ENCODE peak calls at places on chromosome 15, in five cellular contexts. One of them, this sample, is unnamed.

GRCh38 chr15:48966595-48967301 is 3.0 kb upstream of the SHC4 start:
- DNase-seq in psoas muscle: no peak
- DNase-seq in mucosa of descending colon: no peak
- DNase-seq in mesenchymal stem cell: peak
- DNase-seq in kidney: no peak
- DNase-seq in this sample: no peak

GRCh38 chr15:43352693-43353382 is 18.0 kb downstream of the ZSCAN29 start:
- DNase-seq in psoas muscle: no peak
- DNase-seq in mucosa of descending colon: no peak
- DNase-seq in mesenchymal stem cell: no peak
- DNase-seq in kidney: no peak
- DNase-seq in this sample: no peak

GRCh38 chr15:52652286-52652685 is 26.9 kb downstream of the ATOSA start:
- DNase-seq in psoas muscle: no peak
- DNase-seq in mucosa of descending colon: no peak
- DNase-seq in mesenchymal stem cell: peak
- DNase-seq in kidney: no peak
- DNase-seq in this sample: no peak

GRCh38 chr15:39149636-39150035 is 431.2 kb upstream of the THBS1 start:
- DNase-seq in psoas muscle: no peak
- DNase-seq in mucosa of descending colon: no peak
- DNase-seq in mesenchymal stem cell: no peak
- DNase-seq in kidney: no peak
- DNase-seq in this sample: no peak

GRCh38 chr15:66896611-66897010 is 168.8 kb upstream of the SMAD3 start:
- DNase-seq in psoas muscle: no peak
- DNase-seq in mucosa of descending colon: no peak
- DNase-seq in mesenchymal stem cell: no peak
- DNase-seq in kidney: no peak
- DNase-seq in this sample: no peak

GRCh38 chr15:54707805-54708752 is 488.7 kb downstream of the RSL24D1 start:
- DNase-seq in psoas muscle: peak
- DNase-seq in mucosa of descending colon: no peak
- DNase-seq in mesenchymal stem cell: no peak
- DNase-seq in kidney: peak
- DNase-seq in this sample: no peak

GRCh38 chr15:83835384-83836010 is 181.6 kb downstream of the ADAMTSL3 start:
- DNase-seq in psoas muscle: no peak
- DNase-seq in mucosa of descending colon: no peak
- DNase-seq in mesenchymal stem cell: no peak
- DNase-seq in kidney: no peak
- DNase-seq in this sample: no peak

GRCh38 chr15:74024687-74025086 is 30.2 kb downstream of the PML start:
- DNase-seq in psoas muscle: no peak
- DNase-seq in mucosa of descending colon: no peak
- DNase-seq in mesenchymal stem cell: no peak
- DNase-seq in kidney: no peak
- DNase-seq in this sample: peak

GRCh38 chr15:40853241-40853890 is 9.5 kb downstream of the SPINT1 start:
- DNase-seq in psoas muscle: no peak
- DNase-seq in mucosa of descending colon: no peak
- DNase-seq in mesenchymal stem cell: no peak
- DNase-seq in kidney: peak
- DNase-seq in this sample: no peak

GRCh38 chr15:38705421-38706219 is 141.0 kb upstream of the RASGRP1 start:
- DNase-seq in psoas muscle: no peak
- DNase-seq in mucosa of descending colon: no peak
- DNase-seq in mesenchymal stem cell: no peak
- DNase-seq in kidney: no peak
- DNase-seq in this sample: no peak

GRCh38 chr15:99564221-99565030 is 1.4 kb upstream of the MEF2A start:
- DNase-seq in psoas muscle: peak
- DNase-seq in mucosa of descending colon: peak
- DNase-seq in mesenchymal stem cell: peak
- DNase-seq in kidney: no peak
- DNase-seq in this sample: peak

GRCh38 chr15:70976856-70977255 is 84.2 kb downstream of the LRRC49 start:
- DNase-seq in psoas muscle: no peak
- DNase-seq in mucosa of descending colon: no peak
- DNase-seq in mesenchymal stem cell: no peak
- DNase-seq in kidney: no peak
- DNase-seq in this sample: no peak

GRCh38 chr15:78092111-78093041 is at the start of gene SH2D7:
- DNase-seq in psoas muscle: no peak
- DNase-seq in mucosa of descending colon: no peak
- DNase-seq in mesenchymal stem cell: peak
- DNase-seq in kidney: no peak
- DNase-seq in this sample: peak

GRCh38 chr15:63512148-63512547 is 7.8 kb downstream of the USP3 start:
- DNase-seq in psoas muscle: no peak
- DNase-seq in mucosa of descending colon: no peak
- DNase-seq in mesenchymal stem cell: no peak
- DNase-seq in kidney: no peak
- DNase-seq in this sample: no peak

GRCh38 chr15:63509933-63510547 is 5.6 kb downstream of the USP3 start:
- DNase-seq in psoas muscle: no peak
- DNase-seq in mucosa of descending colon: no peak
- DNase-seq in mesenchymal stem cell: peak
- DNase-seq in kidney: no peak
- DNase-seq in this sample: no peak

GRCh38 chr15:63507878-63508818 is 3.8 kb downstream of the USP3 start:
- DNase-seq in psoas muscle: no peak
- DNase-seq in mucosa of descending colon: no peak
- DNase-seq in mesenchymal stem cell: no peak
- DNase-seq in kidney: no peak
- DNase-seq in this sample: no peak

GRCh38 chr15:63509056-63509696 is 4.8 kb downstream of the USP3 start:
- DNase-seq in psoas muscle: no peak
- DNase-seq in mucosa of descending colon: no peak
- DNase-seq in mesenchymal stem cell: no peak
- DNase-seq in kidney: no peak
- DNase-seq in this sample: no peak

DNA sequence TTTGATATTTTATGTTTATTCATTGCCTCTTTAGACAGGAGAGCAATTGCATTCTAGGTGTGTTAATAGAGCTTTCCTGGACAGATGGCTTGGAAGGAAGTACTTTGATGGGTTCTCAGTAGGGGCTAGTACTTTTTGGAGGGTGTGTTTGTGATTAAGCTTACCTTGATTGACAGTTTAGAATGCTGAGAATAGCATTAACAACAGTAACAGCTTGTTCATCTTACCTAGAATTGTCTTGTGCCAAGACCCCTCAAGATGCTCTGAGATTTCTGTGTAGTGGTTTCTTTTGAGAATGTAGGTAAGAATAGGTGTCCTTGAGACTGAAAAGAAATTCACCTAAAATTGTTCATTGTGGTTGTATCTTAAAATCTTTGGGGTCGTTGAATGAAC is 6.2 kb downstream of the USP3 start:
- DNase-seq in psoas muscle: no peak
- DNase-seq in mucosa of descending colon: no peak
- DNase-seq in mesenchymal stem cell: no peak
- DNase-seq in kidney: no peak
- DNase-seq in this sample: no peak
- H3K4me3 ChIP-seq in psoas muscle: no peak
- H3K4me3 ChIP-seq in mucosa of descending colon: no peak
- H3K4me3 ChIP-seq in mesenchymal stem cell: no peak
- H3K4me3 ChIP-seq in kidney: no peak
- H3K4me3 ChIP-seq in this sample: no peak

GRCh38 chr15:31365032-31365654 is 38.5 kb downstream of the KLF13 start:
- DNase-seq in psoas muscle: peak
- DNase-seq in mucosa of descending colon: no peak
- DNase-seq in mesenchymal stem cell: no peak
- DNase-seq in kidney: no peak
- DNase-seq in this sample: no peak
- H3K4me3 ChIP-seq in psoas muscle: peak
- H3K4me3 ChIP-seq in mucosa of descending colon: no peak
- H3K4me3 ChIP-seq in mesenchymal stem cell: no peak
- H3K4me3 ChIP-seq in kidney: no peak
- H3K4me3 ChIP-seq in this sample: no peak

GRCh38 chr15:26771168-26771916 is 1.5 kb downstream of the GABRB3 start:
- DNase-seq in psoas muscle: no peak
- DNase-seq in mucosa of descending colon: no peak
- DNase-seq in mesenchymal stem cell: no peak
- DNase-seq in kidney: no peak
- DNase-seq in this sample: peak
- H3K4me3 ChIP-seq in psoas muscle: peak
- H3K4me3 ChIP-seq in mucosa of descending colon: no peak
- H3K4me3 ChIP-seq in mesenchymal stem cell: no peak
- H3K4me3 ChIP-seq in kidney: peak
- H3K4me3 ChIP-seq in this sample: no peak

DNA sequence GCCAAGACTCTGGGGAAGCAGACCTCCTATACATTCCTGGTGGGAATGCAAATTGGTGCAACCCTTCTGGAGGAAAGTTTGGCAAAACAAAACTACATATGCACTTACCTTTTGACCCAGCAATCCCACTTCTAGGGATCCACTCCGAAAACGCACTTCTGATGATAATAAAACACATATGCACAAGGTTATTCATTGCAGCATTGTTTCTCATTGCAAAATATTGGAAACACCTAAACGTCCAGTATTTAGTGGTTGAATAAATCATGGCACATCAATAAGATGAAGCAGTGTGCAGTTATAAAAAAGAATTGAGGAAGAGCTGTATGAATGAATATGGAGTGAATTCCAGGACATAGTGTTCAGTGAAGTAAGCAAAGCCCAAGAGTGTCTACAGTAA is 145.4 kb upstream of the ABHD17C start:
- DNase-seq in psoas muscle: no peak
- DNase-seq in mucosa of descending colon: no peak
- DNase-seq in mesenchymal stem cell: no peak
- DNase-seq in kidney: no peak
- DNase-seq in this sample: no peak
- H3K4me3 ChIP-seq in psoas muscle: no peak
- H3K4me3 ChIP-seq in mucosa of descending colon: no peak
- H3K4me3 ChIP-seq in mesenchymal stem cell: no peak
- H3K4me3 ChIP-seq in kidney: no peak
- H3K4me3 ChIP-seq in this sample: no peak

GRCh38 chr15:59371458-59372351 is 966 bp downstream of the MYO1E start:
- DNase-seq in psoas muscle: peak
- DNase-seq in mucosa of descending colon: peak
- DNase-seq in mesenchymal stem cell: no peak
- DNase-seq in kidney: peak
- DNase-seq in this sample: peak
- H3K4me3 ChIP-seq in psoas muscle: peak
- H3K4me3 ChIP-seq in mucosa of descending colon: peak
- H3K4me3 ChIP-seq in mesenchymal stem cell: peak
- H3K4me3 ChIP-seq in kidney: peak
- H3K4me3 ChIP-seq in this sample: peak